ENCODE peak calls at places on chromosome 9, in nine cellular contexts. Q is colonic mucosa; M is heart left ventricle; Z is CD8-positive, alpha-beta T cell; E is left ventricle myocardium inferior; B is spleen; N is OCI-LY7; L is uterus; U is esophagus squamous epithelium. C is an unnamed sample.

GRCh38 chr9:33524431-33524947 is 438 bp downstream of the ANKRD18B start:
- DNase-seq in Q (no peak), M (no peak), Z (no peak), E (no peak), B (peak; percentile 41), N (no peak), L (no peak), U (no peak), C (peak; percentile 7)

GRCh38 chr9:14836885-14837284 is 73.3 kb downstream of the FREM1 start:
- DNase-seq in Q (no peak), M (no peak), Z (no peak), E (no peak), B (no peak), N (no peak), L (no peak), U (no peak), C (no peak)

GRCh38 chr9:100324594-100325200 is 28.0 kb downstream of the TEX10 start:
- DNase-seq in Q (no peak), M (no peak), Z (no peak), E (no peak), B (no peak), N (peak; percentile 69), L (no peak), U (no peak), C (no peak)

GRCh38 chr9:95399261-95399660 is 81.8 kb upstream of the FANCC start:
- DNase-seq in Q (no peak), M (no peak), Z (no peak), E (no peak), B (no peak), N (no peak), L (no peak), U (no peak), C (no peak)

GRCh38 chr9:35689601-35690446 is at the start of gene TPM2:
- DNase-seq in Q (peak; percentile 50), M (peak; percentile 87), Z (no peak), E (peak; percentile 85), B (no peak), N (no peak), L (peak; percentile 91), U (no peak), C (no peak)

GRCh38 chr9:84754896-84755295 is 85.4 kb downstream of the NTRK2 start:
- DNase-seq in Q (no peak), M (no peak), Z (no peak), E (no peak), B (no peak), N (no peak), L (no peak), U (no peak), C (no peak)

GRCh38 chr9:132878695-132879064 is at the start of gene SPACA9:
- DNase-seq in Q (peak; percentile 77), M (peak; percentile 65), Z (no peak), E (peak; percentile 74), B (peak; percentile 80), N (peak; percentile 13), L (peak; percentile 75), U (no peak), C (peak; percentile 27)

GRCh38 chr9:12774861-12775367 is at the start of gene LURAP1L:
- DNase-seq in Q (peak; percentile 77), M (peak; percentile 44), Z (no peak), E (peak; percentile 20), B (no peak), N (no peak), L (peak; percentile 42), U (no peak), C (no peak)

GRCh38 chr9:126859111-126859510 is 1.3 kb upstream of the ZBTB34 start:
- DNase-seq in Q (no peak), M (no peak), Z (no peak), E (no peak), B (no peak), N (no peak), L (no peak), U (no peak), C (no peak)

GRCh38 chr9:89461302-89461701 is 36.6 kb downstream of the SEMA4D start:
- DNase-seq in Q (no peak), M (no peak), Z (no peak), E (no peak), B (no peak), N (no peak), L (no peak), U (no peak), C (no peak)

DNA sequence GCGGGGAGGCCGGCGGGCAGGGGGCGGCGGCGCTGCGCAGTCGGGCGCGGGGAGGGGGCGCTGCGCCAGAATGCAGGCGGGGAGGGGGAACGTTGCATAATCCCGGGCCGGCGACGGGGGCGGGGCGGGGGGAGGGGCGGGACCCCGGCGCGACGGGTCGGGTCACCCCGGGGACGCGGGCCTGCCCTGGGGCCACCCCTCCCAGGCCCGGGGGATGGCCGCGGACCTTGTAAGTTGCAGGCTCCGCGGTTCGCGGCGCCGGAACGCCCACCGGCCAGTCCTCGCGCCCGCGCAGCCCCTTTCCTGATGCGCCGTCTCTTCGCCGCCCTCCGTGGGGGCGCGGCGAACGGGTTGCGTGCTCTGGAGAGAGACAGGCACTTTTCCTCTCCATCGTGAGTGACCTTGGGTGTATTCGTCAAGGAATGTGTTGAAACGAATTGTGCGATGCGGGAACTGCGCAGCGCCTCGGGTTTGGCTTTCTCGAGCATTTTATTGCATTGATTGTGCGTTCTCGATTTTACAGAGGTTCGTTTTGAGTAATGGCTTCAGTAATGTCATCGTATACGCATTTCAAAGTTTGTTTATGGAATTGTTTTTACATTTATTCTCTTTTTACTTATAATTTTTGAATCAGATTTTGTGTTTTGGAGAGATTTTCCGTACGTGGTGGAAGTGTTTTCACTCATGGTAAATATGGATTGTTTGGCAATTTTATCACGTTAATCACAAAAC is 808 bp downstream of the SPIN1 start:
- DNase-seq in Q (peak; percentile 61), M (no peak), Z (peak; percentile 14), E (peak; percentile 56), B (peak; percentile 90), N (peak; percentile 53), L (peak; percentile 64), U (no peak), C (peak; percentile 74)
- TF ChIP-seq CTCF in Q (no peak), M (peak; percentile 7), Z (no peak), E (peak; percentile 5), B (peak; percentile 6), N (no peak), L (no peak), U (no peak), C (no peak)

GRCh38 chr9:81621111-81621510 is 68.2 kb downstream of the TLE1 start:
- DNase-seq in Q (no peak), M (no peak), Z (no peak), E (no peak), B (no peak), N (no peak), L (no peak), U (no peak), C (no peak)

GRCh38 chr9:81620009-81620405 is 69.3 kb downstream of the TLE1 start:
- DNase-seq in Q (no peak), M (no peak), Z (no peak), E (no peak), B (no peak), N (no peak), L (no peak), U (no peak), C (no peak)

GRCh38 chr9:81621785-81622243 is 67.5 kb downstream of the TLE1 start:
- DNase-seq in Q (no peak), M (no peak), Z (no peak), E (no peak), B (no peak), N (no peak), L (no peak), U (no peak), C (no peak)

GRCh38 chr9:81623778-81624177 is 65.6 kb downstream of the TLE1 start:
- DNase-seq in Q (no peak), M (no peak), Z (no peak), E (no peak), B (no peak), N (no peak), L (no peak), U (no peak), C (no peak)

DNA sequence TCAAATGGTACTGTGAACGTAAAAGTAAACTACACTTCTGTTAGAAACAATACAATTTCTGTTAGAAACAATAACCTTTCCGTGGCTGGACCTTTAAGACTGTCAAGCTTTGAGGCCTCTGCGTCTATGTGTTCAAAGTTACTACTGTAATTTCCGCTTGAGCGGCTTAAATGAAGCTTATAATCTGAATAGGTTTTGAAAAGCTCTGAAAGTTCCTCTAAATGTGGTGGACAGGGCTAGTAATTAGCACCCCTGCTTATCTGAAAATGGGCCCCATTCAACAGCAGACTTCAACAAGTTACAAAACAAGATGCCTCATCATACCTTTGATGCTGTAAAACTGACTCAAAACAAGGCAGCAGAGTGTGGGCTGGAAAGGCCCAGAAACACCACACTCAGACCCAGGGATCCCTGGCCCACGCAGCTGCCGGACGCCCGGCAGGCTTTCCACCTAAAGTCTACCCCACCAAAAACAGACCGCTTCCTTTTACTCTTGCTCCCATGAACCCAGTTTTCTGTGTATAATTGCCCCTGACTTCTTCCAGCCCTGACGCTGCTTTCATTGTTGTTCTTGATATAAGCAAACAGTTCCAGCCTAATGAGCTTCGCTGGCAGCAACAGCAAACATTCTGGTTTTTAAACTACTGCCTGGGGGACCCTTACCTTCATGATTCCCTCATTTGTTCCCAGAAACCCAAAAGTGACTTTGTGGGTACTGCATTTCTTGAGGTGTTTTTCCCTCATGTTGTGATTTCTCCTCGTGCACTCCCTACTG is 66.7 kb downstream of the TLE1 start:
- DNase-seq in Q (no peak), M (no peak), Z (no peak), E (no peak), B (no peak), N (no peak), L (no peak), U (no peak), C (no peak)
- H3K4me3 ChIP-seq in Q (no peak overlapping the region), M (no peak overlapping the region), Z (no peak overlapping the region), E (no peak overlapping the region), B (no peak overlapping the region), N (no peak overlapping the region), L (no peak overlapping the region), U (no peak overlapping the region), C (no peak overlapping the region)

DNA sequence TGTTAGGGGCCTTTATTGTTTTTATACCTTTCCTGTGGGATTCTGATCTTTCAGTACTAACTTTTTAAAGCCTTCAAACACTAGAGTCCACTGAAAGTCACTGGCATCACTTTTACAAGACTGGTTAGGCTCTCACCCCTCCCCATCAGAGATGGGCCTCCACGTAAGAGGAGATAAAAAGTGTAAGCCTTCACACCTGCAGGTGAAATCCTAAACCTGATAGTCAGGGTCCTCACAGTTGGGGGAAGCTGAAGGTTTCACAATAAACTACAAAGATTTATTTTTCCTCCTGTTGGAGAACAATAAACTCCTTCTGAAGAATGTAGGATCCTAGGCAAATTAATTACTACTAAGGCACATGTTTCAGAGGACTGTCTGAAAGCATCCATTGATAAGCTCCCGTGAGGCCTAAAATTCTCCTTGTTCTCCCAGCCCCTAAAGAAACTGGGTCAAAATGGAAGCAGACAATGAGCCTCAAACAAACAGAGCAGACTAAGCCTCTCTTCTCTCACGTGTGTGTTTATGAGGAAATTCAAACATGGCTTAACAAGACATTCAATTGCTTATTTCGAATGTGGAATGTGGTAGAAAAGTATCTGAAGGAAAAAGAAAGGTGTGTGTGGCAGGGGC is 249.1 kb downstream of the GLIS3 start:
- DNase-seq in Q (no peak), M (no peak), Z (no peak), E (no peak), B (no peak), N (no peak), L (no peak), U (no peak), C (no peak)
- H3K36me3 ChIP-seq in Q (no peaks in the 10 kb centered on the region), M (no peaks in the 10 kb centered on the region), Z (no peaks in the 10 kb centered on the region), E (no peaks in the 10 kb centered on the region), B (no peaks in the 10 kb centered on the region), N (no peaks in the 10 kb centered on the region), L (no peaks in the 10 kb centered on the region), U (no peaks in the 10 kb centered on the region), C (no peaks in the 10 kb centered on the region)

GRCh38 chr9:109276469-109277440 is 44.1 kb downstream of the EPB41L4B start:
- DNase-seq in Q (no peak), M (no peak), Z (no peak), E (no peak), B (no peak), N (no peak), L (no peak), U (no peak), C (no peak)
- TF ChIP-seq CTCF in Q (no peak), M (no peak), Z (no peak), E (no peak), B (no peak), N (no peak), L (no peak), U (no peak), C (no peak)

C was measured in GM06990.